ENCODE peak calls at places on chromosomes 6 and 20, in six cellular contexts. X is K562, Y is H1, J is HepG2, S is GM12878, D is GM12892. H is an unnamed sample.

GRCh38 chr6:140203611-140204553 is 829.4 kb upstream of the CITED2 start:
- DNase-seq in D (no peak), J (no peak), Y (no peak), S (no peak), X (no peak), H (no peak)

GRCh38 chr20:43824279-43824678 is 90.4 kb upstream of the TOX2 start:
- DNase-seq in Y (peak), X (no peak), D (no peak), S (no peak), J (no peak), H (no peak)

GRCh38 chr6:15389759-15390723 is 144.2 kb downstream of the JARID2 start:
- DNase-seq in S (peak), X (peak), J (peak), Y (no peak), D (peak), H (no peak)

GRCh38 chr6:111663232-111663631 is 57.6 kb upstream of the TRAF3IP2 start:
- DNase-seq in S (no peak), Y (peak), X (no peak), J (no peak), D (no peak), H (no peak)

GRCh38 chr6:136526196-136526930 is 23.9 kb downstream of the MAP7 start:
- DNase-seq in D (no peak), Y (peak), S (no peak), X (no peak), J (peak), H (no peak)

GRCh38 chr6:76792394-76792793 is 670.9 kb downstream of the HTR1B start:
- DNase-seq in S (no peak), D (no peak), X (no peak), J (no peak), Y (no peak), H (no peak)

GRCh38 chr20:9555781-9556180 is 41.4 kb downstream of the LAMP5 start:
- DNase-seq in S (no peak), Y (no peak), J (no peak), D (no peak), X (no peak), H (no peak)

GRCh38 chr6:162014069-162014811 is 713.3 kb downstream of the PRKN start:
- DNase-seq in X (no peak), D (no peak), Y (no peak), J (no peak), S (no peak), H (no peak)

GRCh38 chr6:118708736-118709135 is 57.3 kb upstream of the CEP85L start:
- DNase-seq in S (no peak), D (no peak), X (no peak), Y (no peak), J (no peak), H (no peak)

GRCh38 chr6:109767961-109768360 is 76.9 kb downstream of the FIG4 start:
- DNase-seq in Y (no peak), S (no peak), X (no peak), D (no peak), J (no peak), H (no peak)

GRCh38 chr6:168060521-168060931 is 18.5 kb downstream of the FRMD1 start:
- DNase-seq in Y (no peak), S (no peak), D (no peak), X (peak), J (peak), H (no peak)

GRCh38 chr6:163965426-163966348 is 551.2 kb downstream of the QKI start:
- DNase-seq in Y (no peak), J (no peak), S (no peak), D (no peak), X (no peak), H (no peak)

GRCh38 chr20:6767166-6767535 is 335 bp upstream of the BMP2 start:
- DNase-seq in D (no peak), S (no peak), J (no peak), Y (no peak), X (no peak), H (no peak)

GRCh38 chr6:70289299-70289698 is 13.6 kb downstream of the COL9A1 start:
- DNase-seq in X (no peak), Y (no peak), J (peak), S (no peak), D (no peak), H (no peak)

GRCh38 chr6:44250718-44251123 is 3.8 kb downstream of the HSP90AB1 start:
- DNase-seq in J (no peak), S (no peak), Y (no peak), X (no peak), D (no peak), H (no peak)
- TF ChIP-seq POLR2AphosphoS5 in J (no peak), S (peak), Y (no peak), X (peak), D (peak), H (peak)

GRCh38 chr6:108160009-108160408 is 5.8 kb upstream of the NR2E1 start:
- DNase-seq in S (no peak), D (no peak), X (no peak), J (no peak), Y (no peak), H (no peak)

GRCh38 chr6:108157972-108158441 is 7.8 kb upstream of the NR2E1 start:
- DNase-seq in S (no peak), X (no peak), J (no peak), Y (peak), D (no peak), H (no peak)

GRCh38 chr6:108156180-108156937 is 9.5 kb upstream of the NR2E1 start:
- DNase-seq in X (no peak), S (no peak), J (peak), Y (peak), D (no peak), H (no peak)

GRCh38 chr6:108157234-108157971 is 8.4 kb upstream of the NR2E1 start:
- DNase-seq in S (no peak), J (no peak), Y (peak), D (no peak), X (no peak), H (no peak)

DNA sequence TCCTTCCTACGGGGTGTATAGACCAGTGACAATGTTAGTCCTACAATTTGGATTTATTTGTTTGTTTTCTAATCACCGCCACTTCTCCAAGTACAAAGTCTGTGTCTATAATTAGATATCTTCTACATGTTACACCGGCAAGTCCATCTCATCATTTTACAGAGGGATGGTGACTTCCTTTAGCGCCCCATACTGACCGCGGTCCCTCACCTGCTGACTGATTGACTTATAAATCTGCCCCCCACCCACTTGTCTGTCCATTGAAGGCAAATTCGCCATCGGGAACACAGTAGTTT is 8.9 kb upstream of the NR2E1 start:
- DNase-seq in Y (no peak), J (no peak), D (no peak), S (no peak), X (no peak), H (no peak)
- TF ChIP-seq POLR2A in Y (no peak), J (no peak), D (no peak), S (no peak), X (no peak), H (no peak)

GRCh38 chr20:2917266-2917665 is 44.0 kb downstream of the PTPRA start:
- DNase-seq in J (no peak), X (no peak), Y (no peak), D (no peak), S (no peak), H (no peak)

GRCh38 chr20:2911200-2911599 is 37.9 kb downstream of the PTPRA start:
- DNase-seq in S (no peak), X (no peak), Y (no peak), J (no peak), D (no peak), H (no peak)

GRCh38 chr20:2918096-2919049 is 45.1 kb downstream of the PTPRA start:
- DNase-seq in D (no peak), X (no peak), J (no peak), S (no peak), Y (no peak), H (no peak)

GRCh38 chr20:2909953-2910352 is 36.7 kb downstream of the PTPRA start:
- DNase-seq in Y (no peak), S (no peak), X (no peak), D (no peak), J (no peak), H (no peak)

DNA sequence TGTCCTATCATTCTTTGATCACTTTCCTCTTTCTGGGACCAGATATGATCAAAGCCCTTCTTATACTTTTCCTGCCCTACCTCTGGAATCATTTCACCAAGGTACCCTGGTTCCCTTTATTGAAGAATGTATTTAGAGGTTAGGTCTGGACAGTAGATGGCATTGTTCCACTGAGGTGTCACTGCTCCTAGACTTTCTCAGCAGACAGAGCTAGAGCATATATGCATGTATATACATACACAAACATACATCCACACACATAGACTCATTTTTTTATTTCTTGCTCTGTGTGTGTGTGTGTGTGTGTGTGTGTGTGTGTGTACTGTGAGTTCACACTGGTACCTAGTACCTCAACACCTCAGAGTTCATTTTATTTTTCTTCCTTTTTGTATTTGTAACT is 40.9 kb downstream of the PTPRA start:
- DNase-seq in D (no peak), Y (no peak), J (peak), S (no peak), X (no peak), H (no peak)
- TF ChIP-seq TAF1 in D (no peak), Y (no peak), J (no peak), S (no peak), X (no peak), H (no peak)

DNA sequence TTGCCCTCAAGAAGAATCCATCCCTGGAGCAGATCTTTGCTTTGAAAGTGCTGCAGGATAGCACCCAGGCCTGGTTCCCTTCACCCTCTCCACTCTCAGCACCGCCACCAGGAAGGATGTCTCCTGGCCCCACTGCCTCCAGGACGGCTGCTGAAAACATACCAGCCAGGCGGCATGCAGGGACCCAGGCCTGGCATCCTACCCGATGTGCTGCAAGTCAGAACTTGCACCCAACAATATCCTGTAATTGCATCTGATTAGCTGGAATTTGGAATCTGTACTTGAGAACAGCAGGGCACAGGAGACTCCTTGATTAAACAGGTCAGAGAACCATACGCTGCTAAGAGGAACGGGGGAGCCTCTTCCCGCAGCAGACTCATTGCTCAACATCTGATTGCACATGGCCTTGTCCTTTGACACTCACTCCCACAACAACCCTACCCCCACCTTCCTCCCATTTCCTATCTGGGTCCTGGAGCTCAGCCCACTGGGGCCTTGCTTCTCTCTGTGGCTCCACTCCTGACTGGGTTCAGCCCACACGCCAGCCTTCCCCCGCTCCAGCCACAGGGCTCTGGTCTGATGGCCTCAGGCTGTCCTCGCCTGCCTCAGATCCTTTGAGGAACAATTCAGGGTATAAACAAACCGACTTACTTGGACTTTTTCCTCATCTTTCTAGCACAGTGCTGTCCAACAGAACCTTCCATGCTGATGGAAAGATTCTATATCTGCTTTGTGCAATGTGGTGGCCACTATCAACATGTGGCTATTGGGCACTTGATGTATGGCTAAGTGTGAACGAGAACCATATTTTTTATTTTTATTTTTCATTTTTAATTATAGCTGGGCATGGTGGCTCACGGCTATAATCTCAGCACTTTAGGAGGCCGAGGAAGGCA is 78.0 kb downstream of the FGD2 start:
- DNase-seq in Y (no peak), S (no peak), D (no peak), J (peak), X (peak), H (no peak)
- TF ChIP-seq POLR2AphosphoS5 in Y (no peak), S (no peak), D (no peak), J (peak), X (peak), H (no peak)

GRCh38 chr20:17571153-17571527 is 1.3 kb downstream of the DSTN start:
- DNase-seq in S (no peak), X (no peak), D (no peak), Y (no peak), J (no peak), H (peak)

GRCh38 chr20:17569616-17570346 is at the start of gene DSTN:
- DNase-seq in D (peak), X (peak), J (peak), Y (peak), S (peak), H (peak)

GRCh38 chr20:17571967-17572638 is 2.2 kb downstream of the DSTN start:
- DNase-seq in Y (no peak), X (no peak), S (no peak), J (no peak), D (no peak), H (no peak)

GRCh38 chr20:17568972-17569471 is 853 bp upstream of the DSTN start:
- DNase-seq in D (no peak), Y (peak), X (peak), S (no peak), J (peak), H (peak)

DNA sequence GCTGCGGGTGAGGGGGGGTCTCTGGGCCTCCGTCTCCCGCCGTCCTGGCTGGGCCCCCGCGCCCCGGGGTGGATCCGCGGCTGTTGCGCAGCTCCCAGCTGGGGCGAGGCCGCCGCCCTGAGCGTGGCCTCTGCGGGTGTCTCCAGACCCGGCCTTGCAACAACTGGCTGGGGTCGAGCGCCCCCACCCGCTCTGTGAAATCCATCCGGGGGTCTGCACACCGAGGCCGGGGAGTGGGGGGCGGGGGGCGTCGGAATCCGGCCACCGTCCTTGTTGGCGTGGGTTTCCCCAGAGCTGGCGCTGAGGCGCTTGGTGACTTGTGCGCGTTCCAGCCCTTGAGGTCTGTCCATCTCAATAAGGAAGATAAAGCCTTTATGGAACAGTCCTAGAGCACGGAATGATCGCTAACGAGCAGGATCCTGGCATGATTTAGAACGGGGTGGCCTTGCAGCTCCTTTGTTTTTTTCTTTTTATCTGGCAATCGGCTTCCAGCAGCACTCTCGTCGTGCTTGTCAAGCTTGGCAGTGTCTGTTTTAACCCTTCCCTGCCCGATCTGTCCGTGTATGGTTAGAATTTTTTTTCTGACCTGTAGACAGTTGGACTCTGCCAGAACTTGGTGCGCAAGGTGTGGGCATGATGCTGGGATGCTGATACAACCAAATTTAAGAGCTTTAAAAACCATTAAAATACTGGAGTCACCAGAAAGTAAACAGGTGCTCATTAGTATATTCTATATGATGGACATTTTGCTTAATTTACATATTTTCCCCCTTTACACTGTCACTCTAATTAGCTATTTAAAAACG is 675 bp downstream of the DSTN start:
- DNase-seq in Y (peak), X (peak), J (peak), S (no peak), D (peak), H (peak)
- TF ChIP-seq POLR2A in Y (no peak), X (no peak), J (no peak), S (no peak), D (no peak), H (no peak)

GRCh38 chr6:144264270-144265060 is 20.7 kb upstream of the UTRN start:
- DNase-seq in J (peak), S (no peak), X (no peak), Y (no peak), D (no peak), H (no peak)

GRCh38 chr6:144263786-144264185 is 21.3 kb upstream of the UTRN start:
- DNase-seq in D (no peak), S (no peak), X (no peak), Y (no peak), J (no peak), H (no peak)

GRCh38 chr6:144265061-144265357 is 20.1 kb upstream of the UTRN start:
- DNase-seq in X (no peak), Y (no peak), J (peak), S (no peak), D (no peak), H (no peak)

GRCh38 chr6:144262470-144263369 is 22.4 kb upstream of the UTRN start:
- DNase-seq in X (no peak), D (no peak), Y (no peak), S (no peak), J (no peak), H (no peak)

DNA sequence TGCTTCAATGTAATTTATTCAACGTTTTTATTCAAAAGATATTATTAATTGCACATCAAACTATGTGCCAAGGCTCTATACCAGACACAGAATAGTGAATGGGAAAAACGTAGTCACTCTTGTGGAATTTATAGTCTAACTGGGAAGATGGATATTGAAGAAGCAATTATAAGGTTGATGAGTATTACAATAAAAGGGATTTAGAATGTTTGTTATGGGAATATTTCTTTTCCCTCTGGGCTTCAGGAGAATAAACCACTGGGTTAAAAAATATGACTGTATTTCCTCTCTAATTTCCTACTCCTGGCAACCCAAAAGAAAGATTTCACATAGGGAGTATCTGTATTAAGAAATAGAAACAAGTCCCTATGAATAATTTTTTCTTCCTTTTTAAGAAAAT is 25.1 kb upstream of the UTRN start:
- DNase-seq in J (no peak), Y (no peak), X (no peak), D (no peak), S (no peak), H (no peak)
- TF ChIP-seq TAF1 in J (no peak), Y (no peak), X (no peak), D (no peak), S (no peak), H (no peak)

DNA sequence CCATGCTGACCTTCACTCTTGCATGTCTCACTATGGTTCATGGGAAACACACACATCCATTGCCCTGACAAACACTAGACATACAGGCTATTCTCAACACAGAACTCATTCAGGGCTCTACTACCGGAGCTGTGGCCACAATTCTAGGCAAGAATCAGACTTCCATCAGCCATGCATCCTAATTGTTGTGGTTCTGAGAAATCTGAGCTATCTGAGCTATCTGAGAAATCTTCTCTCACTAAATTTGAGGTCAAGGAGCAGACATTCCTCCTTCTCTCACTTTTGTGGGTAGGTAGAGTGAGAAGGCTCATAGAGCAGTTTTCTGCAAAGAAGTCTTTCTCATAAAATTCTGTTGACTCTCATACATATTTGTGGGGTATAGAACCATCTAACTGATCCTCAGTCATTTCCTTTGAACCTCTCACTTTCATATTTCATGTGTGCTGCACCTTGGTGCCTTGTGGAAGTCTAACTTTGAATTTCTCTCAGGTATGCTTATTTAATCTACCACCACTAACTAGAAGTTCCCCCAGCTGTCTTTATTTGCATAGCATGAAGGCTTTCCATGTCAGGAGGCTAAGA is 43.6 kb downstream of the ADGRF1 start:
- DNase-seq in X (no peak), D (no peak), J (no peak), S (no peak), Y (no peak), H (no peak)
- TF ChIP-seq POLR2AphosphoS5 in X (no peak), D (no peak), J (no peak), S (no peak), Y (no peak), H (no peak)

GRCh38 chr20:61321481-61321880 is 69.4 kb downstream of the CDH4 start:
- DNase-seq in X (no peak), S (no peak), Y (no peak), J (no peak), D (no peak), H (no peak)
- TF ChIP-seq POLR2A in X (no peak), S (no peak), Y (no peak), J (no peak), D (no peak), H (no peak)

DNA sequence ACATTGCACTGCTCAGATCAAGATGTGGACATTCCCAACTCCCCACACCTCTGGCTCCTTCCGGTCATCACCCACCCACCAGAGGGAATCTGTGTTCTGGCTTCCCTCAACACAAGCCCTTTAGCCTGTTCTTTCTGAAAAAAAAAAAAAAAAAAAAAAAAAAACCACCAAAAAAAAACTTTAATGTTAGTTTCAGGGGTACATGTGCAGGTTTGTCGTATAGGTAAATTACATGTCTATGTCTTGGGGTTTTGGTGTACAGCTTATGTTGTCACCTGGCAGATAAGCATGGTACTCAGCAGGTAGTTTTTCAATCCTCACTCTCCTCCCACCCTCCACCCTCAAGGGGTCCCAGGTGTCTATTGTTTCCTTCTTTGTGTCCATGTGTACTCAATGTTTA is 135.8 kb upstream of the FOXA2 start:
- DNase-seq in J (no peak), X (no peak), Y (no peak), D (no peak), S (no peak), H (no peak)
- TF ChIP-seq TAF1 in J (no peak), X (no peak), Y (no peak), D (no peak), S (no peak), H (no peak)